ENCODE peak calls at places on chromosomes 11 and 22, in six cellular contexts. G is stimulated activated CD4-positive, alpha-beta T cell treated with anti-CD3 and anti-CD28 coated beads, Interleukin-12 subunit alpha, Interleukin-12 subunit beta, amount 100 ng/mL, for 48 hours; P is SJCRH30; L is tibial artery; W is CD4-positive, alpha-beta T cell; H is putamen. X is an unnamed sample.

GRCh38 chr22:22938672-22939536 is 51.3 kb downstream of the IGLL5 start:
- DNase-seq in G (no peak), P (no peak), L (peak; percentile 24), W (no peak), H (no peak), X (no peak)

GRCh38 chr11:125935056-125935455 is 10.8 kb upstream of the VSIG10L2 start:
- DNase-seq in G (no peak), P (no peak), L (no peak), W (no peak), H (no peak), X (no peak)

GRCh38 chr11:111814567-111814966 is 48.4 kb upstream of the PPP2R1B start:
- DNase-seq in G (no peak), P (no peak), L (no peak), W (no peak), H (no peak), X (peak; percentile 91)

GRCh38 chr11:32840587-32840986 is 10.9 kb downstream of the PRRG4 start:
- DNase-seq in G (no peak), P (no peak), L (no peak), W (no peak), H (no peak), X (no peak)

GRCh38 chr11:27423125-27423524 is 49.5 kb downstream of the LGR4 start:
- DNase-seq in G (no peak), P (peak; percentile 84), L (no peak), W (no peak), H (no peak), X (peak; percentile 80)

GRCh38 chr11:45933846-45934579 is 11.6 kb downstream of the LARGE2 start:
- DNase-seq in G (no peak), P (no peak), L (peak; percentile 48), W (no peak), H (no peak), X (no peak)

GRCh38 chr11:110121204-110121603 is 28.0 kb downstream of the ZC3H12C start:
- DNase-seq in G (no peak), P (peak; percentile 2), L (no peak), W (no peak), H (no peak), X (peak; percentile 81)

GRCh38 chr11:111395081-111395480 is 16.0 kb upstream of the POU2AF1 start:
- DNase-seq in G (no peak), P (no peak), L (no peak), W (no peak), H (no peak), X (no peak)

GRCh38 chr11:93099811-93100210 is 98.0 kb downstream of the SLC36A4 start:
- DNase-seq in G (no peak), P (no peak), L (no peak), W (no peak), H (no peak), X (peak; percentile 77)

GRCh38 chr22:38911434-38911833 is 39.4 kb upstream of the CBX6 start:
- DNase-seq in G (no peak), P (no peak), L (no peak), W (no peak), H (no peak), X (no peak)

GRCh38 chr11:57459112-57460016 is 964 bp upstream of the RTN4RL2 start:
- DNase-seq in G (no peak), P (no peak), L (no peak), W (no peak), H (no peak), X (peak; percentile 17)

GRCh38 chr22:40487663-40488249 is 117.4 kb downstream of the SGSM3 start:
- DNase-seq in G (no peak), P (no peak), L (no peak), W (no peak), H (no peak), X (peak; percentile 47)

GRCh38 chr11:88604255-88604654 is 266.7 kb upstream of the CTSC start:
- DNase-seq in G (no peak), P (no peak), L (no peak), W (no peak), H (no peak), X (peak; percentile 69)

GRCh38 chr11:78975081-78975480 is 400.4 kb upstream of the NARS2 start:
- DNase-seq in G (no peak), P (no peak), L (no peak), W (no peak), H (no peak), X (no peak)

GRCh38 chr11:553949-554398 is 6.6 kb downstream of the LMNTD2 start:
- DNase-seq in G (no peak), P (no peak), L (no peak), W (no peak), H (no peak), X (no peak)

GRCh38 chr11:35236667-35237003 is 97.7 kb downstream of the CD44 start:
- DNase-seq in G (no peak), P (no peak), L (no peak), W (no peak), H (no peak), X (peak; percentile 60)